ENCODE peak calls at places on chromosomes 13 and 19, in six cellular contexts. J is cardiac fibroblast, V is fibroblast of mammary gland, U is tibial artery, P is BJ, T is heart right ventricle. W is an unnamed sample.

GRCh38 chr13:94389544-94390351 is 89.7 kb downstream of the DCT start:
- DNase-seq in J (peak; percentile 19), V (peak; percentile 55), U (no peak), P (no peak), T (no peak), W (peak; percentile 19)

GRCh38 chr19:31641591-31641990 is 292.4 kb upstream of the TSHZ3 start:
- DNase-seq in J (no peak), V (no peak), U (no peak), P (no peak), T (no peak), W (no peak)

GRCh38 chr13:26719356-26719945 is 41.1 kb downstream of the GPR12 start:
- DNase-seq in J (no peak), V (no peak), U (no peak), P (no peak), T (no peak), W (peak; percentile 3)

GRCh38 chr19:33725567-33725966 is 71.1 kb upstream of the KCTD15 start:
- DNase-seq in J (no peak), V (no peak), U (no peak), P (no peak), T (no peak), W (no peak)

GRCh38 chr19:47991191-47991808 is 670 bp downstream of the BSPH1 start:
- DNase-seq in J (no peak), V (no peak), U (no peak), P (no peak), T (no peak), W (no peak)

GRCh38 chr13:99961634-99962033 is 9.9 kb downstream of the ZIC5 start:
- DNase-seq in J (no peak), V (no peak), U (no peak), P (no peak), T (no peak), W (no peak)

GRCh38 chr13:112868308-112868707 is 100.7 kb upstream of the MCF2L start:
- DNase-seq in J (no peak), V (no peak), U (no peak), P (no peak), T (no peak), W (no peak)

GRCh38 chr13:38686635-38687245 is at the start of gene FREM2:
- DNase-seq in J (no peak), V (no peak), U (no peak), P (no peak), T (no peak), W (no peak)

GRCh38 chr19:6721113-6721474 is 644 bp upstream of the C3 start:
- DNase-seq in J (no peak), V (no peak), U (no peak), P (no peak), T (no peak), W (no peak)

GRCh38 chr19:6721773-6722172 is 1.3 kb upstream of the C3 start:
- DNase-seq in J (no peak), V (no peak), U (no peak), P (no peak), T (no peak), W (no peak)

GRCh38 chr19:6724631-6725185 is 4.3 kb upstream of the C3 start:
- DNase-seq in J (no peak), V (no peak), U (no peak), P (no peak), T (no peak), W (no peak)

GRCh38 chr19:6723738-6724137 is 3.3 kb upstream of the C3 start:
- DNase-seq in J (peak; percentile 43), V (no peak), U (no peak), P (no peak), T (no peak), W (peak; percentile 29)

GRCh38 chr19:6723108-6723618 is 2.7 kb upstream of the C3 start:
- DNase-seq in J (peak; percentile 85), V (peak; percentile 48), U (no peak), P (no peak), T (no peak), W (peak; percentile 48)
- H3K4me3 ChIP-seq in J (no peak overlapping the region), V (no peak overlapping the region), U (no peak overlapping the region), P (no peak overlapping the region), T (no peak overlapping the region), W (no peak overlapping the region)

DNA sequence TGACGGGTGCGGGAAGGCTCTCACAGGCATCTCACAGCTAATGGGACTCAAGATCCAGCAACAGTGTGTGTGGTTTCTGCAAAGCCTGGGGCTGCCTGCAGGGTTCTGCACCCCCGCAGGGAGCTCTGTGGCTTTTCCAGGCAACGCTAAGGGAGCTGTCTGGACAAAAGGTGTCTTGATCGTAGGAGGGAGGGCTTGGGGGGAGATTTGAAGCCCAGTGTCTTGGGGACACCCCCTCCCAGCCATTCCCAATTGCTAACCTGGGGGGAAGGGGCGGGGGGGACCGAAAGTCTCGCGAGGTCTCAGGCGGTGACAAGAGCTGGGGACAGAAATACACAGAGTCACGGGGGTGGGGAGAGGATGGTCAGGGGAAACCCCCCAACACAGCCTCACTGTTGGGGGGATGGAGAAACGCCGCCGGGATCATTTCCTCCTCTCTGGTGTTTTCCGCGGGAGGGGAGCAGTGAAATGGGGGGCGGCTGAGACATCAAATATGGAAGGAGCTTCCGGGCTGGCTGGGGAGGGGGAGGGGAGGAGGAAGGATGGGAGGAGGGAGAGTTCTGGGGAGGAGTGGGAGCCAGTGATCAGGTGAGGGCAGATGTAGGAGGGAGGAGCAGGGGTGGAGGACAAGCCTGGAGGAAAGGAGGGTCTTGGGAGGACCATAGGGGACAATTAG is 13.3 kb downstream of the KCNC3 start:
- DNase-seq in J (no peak), V (no peak), U (no peak), P (no peak), T (no peak), W (no peak)
- TF ChIP-seq CTCF in J (no peak), V (no peak), U (no peak), P (no peak), T (no peak), W (no peak)

GRCh38 chr13:40494513-40494912 is 171.9 kb downstream of the FOXO1 start:
- DNase-seq in J (peak; percentile 65), V (no peak), U (no peak), P (no peak), T (no peak), W (no peak)
- H3K4me3 ChIP-seq in J (no peak overlapping the region), V (no peak overlapping the region), U (no peak overlapping the region), P (no peak overlapping the region), T (no peak overlapping the region), W (no peak overlapping the region)

GRCh38 chr19:42219812-42220750 is at the start of gene ZNF526:
- DNase-seq in J (peak; percentile 98), V (peak; percentile 96), U (peak; percentile 98), P (peak; percentile 83), T (peak; percentile 97), W (peak; percentile 96)
- TF ChIP-seq CTCF in J (no peak), V (no peak), U (no peak), P (no peak), T (no peak), W (no peak)

DNA sequence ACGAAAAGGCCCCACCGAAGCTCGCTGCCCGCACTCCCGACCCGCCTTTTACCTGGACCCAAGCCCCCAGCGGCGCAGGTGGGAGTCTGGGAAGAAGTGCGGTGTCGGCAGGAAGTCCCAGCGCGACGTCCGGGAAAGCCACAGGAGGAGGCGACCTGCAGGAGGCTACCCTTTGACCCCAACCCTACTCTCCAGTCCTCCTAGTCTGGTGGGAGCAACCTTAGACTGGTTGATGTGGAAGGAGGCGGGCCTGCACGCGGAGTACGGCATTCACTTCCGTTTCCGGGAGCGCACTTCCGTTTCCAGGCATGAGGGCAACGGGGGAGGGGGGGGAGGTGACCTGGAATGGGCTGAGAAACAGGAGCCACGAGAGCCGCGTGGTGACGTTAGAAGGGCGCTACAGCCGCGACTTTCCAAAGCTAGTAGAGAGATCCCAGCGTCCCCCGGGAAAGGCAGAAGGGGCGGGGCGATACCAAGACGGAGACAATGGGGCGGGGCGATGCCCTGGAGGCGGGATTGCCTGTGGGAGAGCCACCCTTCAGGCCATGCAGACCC is 28.5 kb downstream of the ZNF266 start:
- DNase-seq in J (peak; percentile 89), V (peak; percentile 88), U (peak; percentile 78), P (peak; percentile 43), T (peak; percentile 82), W (peak; percentile 84)
- H3K4me3 ChIP-seq in J (peak overlapping the region; percentile 69), V (peak overlapping the region; percentile 75), U (peak overlapping the region; percentile 51), P (peak overlapping the region; percentile 70), T (peak overlapping the region; percentile 69), W (peak overlapping the region; percentile 87)

GRCh38 chr13:44397766-44398223 is 24.2 kb downstream of the SERP2 start:
- DNase-seq in J (peak; percentile 41), V (peak; percentile 64), U (no peak), P (no peak), T (no peak), W (no peak)

GRCh38 chr13:44396963-44397580 is 23.4 kb downstream of the SERP2 start:
- DNase-seq in J (peak; percentile 76), V (peak; percentile 64), U (no peak), P (peak; percentile 15), T (peak; percentile 51), W (no peak)

GRCh38 chr13:44401577-44401976 is 28.0 kb downstream of the SERP2 start:
- DNase-seq in J (no peak), V (no peak), U (no peak), P (no peak), T (no peak), W (no peak)

GRCh38 chr13:44398606-44399005 is 25.0 kb downstream of the SERP2 start:
- DNase-seq in J (no peak), V (no peak), U (no peak), P (no peak), T (no peak), W (no peak)

DNA sequence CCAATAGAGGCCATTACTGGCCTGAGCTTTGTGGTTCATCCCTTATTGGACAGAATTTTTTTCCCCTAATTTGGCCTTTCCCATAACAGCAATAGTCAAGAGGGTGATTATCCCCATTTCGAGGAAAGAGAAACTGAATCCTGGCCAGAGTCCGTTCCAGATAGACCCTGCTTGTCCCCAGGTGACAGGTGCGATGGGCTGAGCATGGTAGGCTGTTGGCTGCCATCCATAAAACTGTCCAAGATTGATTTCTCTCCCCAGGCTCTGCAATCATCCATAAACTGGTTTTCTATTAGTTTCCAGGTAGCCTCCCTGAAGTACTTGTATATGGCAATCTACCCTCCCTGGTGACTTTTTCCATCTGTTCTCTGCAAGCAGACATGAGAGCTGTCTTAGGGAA is 25.4 kb downstream of the SERP2 start:
- DNase-seq in J (no peak), V (no peak), U (no peak), P (no peak), T (no peak), W (no peak)
- TF ChIP-seq CTCF in J (no peak), V (no peak), U (no peak), P (no peak), T (no peak), W (no peak)